ENCODE peak calls at places on chromosome 19, in ten cellular contexts. One of them, this sample, is unnamed. For H3K4me1 and H3K36me3, the result is how much of the 10 kb centered on the place peaks cover.

GRCh38 chr19:17125728-17126677 is 50.4 kb downstream of the MYO9B start:
- DNase-seq in PC-9: no peak
- DNase-seq in transverse colon: peak
- DNase-seq in testis: peak
- DNase-seq in left ventricle myocardium inferior: peak
- DNase-seq in tibial artery: peak
- DNase-seq in psoas muscle: peak
- DNase-seq in mammary epithelial cell: no peak
- DNase-seq in Caco-2: no peak
- DNase-seq in CD8-positive, alpha-beta T cell: peak
- DNase-seq in this sample: peak

GRCh38 chr19:51550848-51551672 is 19.6 kb upstream of the SIGLEC6 start:
- DNase-seq in CD8-positive, alpha-beta T cell: no peak
- DNase-seq in psoas muscle: no peak
- DNase-seq in tibial artery: no peak
- DNase-seq in testis: no peak
- DNase-seq in mammary epithelial cell: no peak
- DNase-seq in transverse colon: no peak
- DNase-seq in left ventricle myocardium inferior: no peak
- DNase-seq in Caco-2: peak
- DNase-seq in PC-9: no peak
- DNase-seq in this sample: no peak

GRCh38 chr19:6753178-6754031 is 13.8 kb downstream of the SH2D3A start:
- DNase-seq in tibial artery: peak
- DNase-seq in mammary epithelial cell: no peak
- DNase-seq in PC-9: no peak
- DNase-seq in transverse colon: peak
- DNase-seq in left ventricle myocardium inferior: peak
- DNase-seq in testis: peak
- DNase-seq in CD8-positive, alpha-beta T cell: peak
- DNase-seq in psoas muscle: peak
- DNase-seq in Caco-2: peak
- DNase-seq in this sample: peak

GRCh38 chr19:35783469-35784400 is 8.4 kb downstream of the ARHGAP33 start:
- DNase-seq in PC-9: no peak
- DNase-seq in mammary epithelial cell: no peak
- DNase-seq in left ventricle myocardium inferior: no peak
- DNase-seq in tibial artery: no peak
- DNase-seq in testis: no peak
- DNase-seq in transverse colon: no peak
- DNase-seq in Caco-2: no peak
- DNase-seq in psoas muscle: no peak
- DNase-seq in CD8-positive, alpha-beta T cell: no peak
- DNase-seq in this sample: no peak

GRCh38 chr19:10760268-10760944 is 42.5 kb downstream of the DNM2 start:
- DNase-seq in testis: no peak
- DNase-seq in mammary epithelial cell: no peak
- DNase-seq in tibial artery: no peak
- DNase-seq in PC-9: peak
- DNase-seq in CD8-positive, alpha-beta T cell: peak
- DNase-seq in left ventricle myocardium inferior: no peak
- DNase-seq in psoas muscle: no peak
- DNase-seq in Caco-2: no peak
- DNase-seq in transverse colon: peak
- DNase-seq in this sample: no peak

GRCh38 chr19:15114153-15114540 is 6.9 kb downstream of the SYDE1 start:
- DNase-seq in mammary epithelial cell: no peak
- DNase-seq in psoas muscle: no peak
- DNase-seq in tibial artery: peak
- DNase-seq in transverse colon: no peak
- DNase-seq in testis: no peak
- DNase-seq in left ventricle myocardium inferior: no peak
- DNase-seq in Caco-2: no peak
- DNase-seq in PC-9: no peak
- DNase-seq in CD8-positive, alpha-beta T cell: no peak
- DNase-seq in this sample: no peak

GRCh38 chr19:8355631-8356402 is 8.1 kb upstream of the ANGPTL4 start:
- DNase-seq in testis: peak
- DNase-seq in Caco-2: no peak
- DNase-seq in transverse colon: no peak
- DNase-seq in tibial artery: peak
- DNase-seq in mammary epithelial cell: peak
- DNase-seq in left ventricle myocardium inferior: no peak
- DNase-seq in PC-9: peak
- DNase-seq in psoas muscle: peak
- DNase-seq in CD8-positive, alpha-beta T cell: no peak
- DNase-seq in this sample: peak

GRCh38 chr19:52335768-52336116 is 301 bp upstream of the ZNF610 start:
- DNase-seq in PC-9: no peak
- DNase-seq in transverse colon: no peak
- DNase-seq in psoas muscle: no peak
- DNase-seq in left ventricle myocardium inferior: no peak
- DNase-seq in CD8-positive, alpha-beta T cell: no peak
- DNase-seq in testis: no peak
- DNase-seq in tibial artery: no peak
- DNase-seq in mammary epithelial cell: no peak
- DNase-seq in Caco-2: no peak
- DNase-seq in this sample: no peak

GRCh38 chr19:55613930-55614710 is 8.7 kb downstream of the ZNF865 start:
- DNase-seq in transverse colon: no peak
- DNase-seq in Caco-2: no peak
- DNase-seq in testis: no peak
- DNase-seq in left ventricle myocardium inferior: no peak
- DNase-seq in PC-9: no peak
- DNase-seq in psoas muscle: no peak
- DNase-seq in CD8-positive, alpha-beta T cell: no peak
- DNase-seq in mammary epithelial cell: no peak
- DNase-seq in tibial artery: no peak
- DNase-seq in this sample: no peak

GRCh38 chr19:55116232-55117062 is 990 bp downstream of the PPP1R12C start:
- DNase-seq in left ventricle myocardium inferior: peak
- DNase-seq in CD8-positive, alpha-beta T cell: peak
- DNase-seq in psoas muscle: peak
- DNase-seq in Caco-2: peak
- DNase-seq in tibial artery: peak
- DNase-seq in PC-9: no peak
- DNase-seq in mammary epithelial cell: peak
- DNase-seq in testis: peak
- DNase-seq in transverse colon: peak
- DNase-seq in this sample: peak

GRCh38 chr19:30552593-30552992 is 180.4 kb downstream of the ZNF536 start:
- DNase-seq in left ventricle myocardium inferior: no peak
- DNase-seq in PC-9: no peak
- DNase-seq in tibial artery: no peak
- DNase-seq in Caco-2: no peak
- DNase-seq in CD8-positive, alpha-beta T cell: no peak
- DNase-seq in psoas muscle: no peak
- DNase-seq in mammary epithelial cell: no peak
- DNase-seq in testis: no peak
- DNase-seq in transverse colon: no peak
- DNase-seq in this sample: no peak

GRCh38 chr19:49879243-49879960 is 1.9 kb downstream of the TBC1D17 start:
- DNase-seq in psoas muscle: no peak
- DNase-seq in left ventricle myocardium inferior: no peak
- DNase-seq in transverse colon: no peak
- DNase-seq in CD8-positive, alpha-beta T cell: no peak
- DNase-seq in tibial artery: no peak
- DNase-seq in mammary epithelial cell: no peak
- DNase-seq in Caco-2: no peak
- DNase-seq in PC-9: no peak
- DNase-seq in testis: no peak
- DNase-seq in this sample: no peak
- H3K4me1 ChIP-seq in psoas muscle: under half
- H3K4me1 ChIP-seq in left ventricle myocardium inferior: under half
- H3K4me1 ChIP-seq in transverse colon: under half
- H3K4me1 ChIP-seq in CD8-positive, alpha-beta T cell: under half
- H3K4me1 ChIP-seq in tibial artery: under half
- H3K4me1 ChIP-seq in mammary epithelial cell: under half
- H3K4me1 ChIP-seq in Caco-2: under half
- H3K4me1 ChIP-seq in PC-9: under half
- H3K4me1 ChIP-seq in testis: under half
- H3K4me1 ChIP-seq in this sample: under half

GRCh38 chr19:44644391-44645016 is 794 bp downstream of the PVR start:
- DNase-seq in transverse colon: peak
- DNase-seq in CD8-positive, alpha-beta T cell: no peak
- DNase-seq in tibial artery: no peak
- DNase-seq in psoas muscle: peak
- DNase-seq in mammary epithelial cell: peak
- DNase-seq in Caco-2: no peak
- DNase-seq in left ventricle myocardium inferior: no peak
- DNase-seq in PC-9: peak
- DNase-seq in testis: peak
- DNase-seq in this sample: peak

GRCh38 chr19:44641866-44642265 is 1.8 kb upstream of the PVR start:
- DNase-seq in CD8-positive, alpha-beta T cell: no peak
- DNase-seq in Caco-2: no peak
- DNase-seq in testis: no peak
- DNase-seq in psoas muscle: no peak
- DNase-seq in left ventricle myocardium inferior: no peak
- DNase-seq in mammary epithelial cell: no peak
- DNase-seq in tibial artery: no peak
- DNase-seq in transverse colon: no peak
- DNase-seq in PC-9: no peak
- DNase-seq in this sample: no peak

GRCh38 chr19:44642375-44642774 is 1.3 kb upstream of the PVR start:
- DNase-seq in CD8-positive, alpha-beta T cell: no peak
- DNase-seq in testis: no peak
- DNase-seq in Caco-2: no peak
- DNase-seq in mammary epithelial cell: no peak
- DNase-seq in transverse colon: no peak
- DNase-seq in PC-9: no peak
- DNase-seq in psoas muscle: no peak
- DNase-seq in left ventricle myocardium inferior: no peak
- DNase-seq in tibial artery: no peak
- DNase-seq in this sample: no peak

GRCh38 chr19:44645407-44646048 is 1.8 kb downstream of the PVR start:
- DNase-seq in tibial artery: no peak
- DNase-seq in left ventricle myocardium inferior: no peak
- DNase-seq in PC-9: no peak
- DNase-seq in testis: no peak
- DNase-seq in psoas muscle: no peak
- DNase-seq in CD8-positive, alpha-beta T cell: no peak
- DNase-seq in Caco-2: no peak
- DNase-seq in mammary epithelial cell: no peak
- DNase-seq in transverse colon: no peak
- DNase-seq in this sample: no peak

DNA sequence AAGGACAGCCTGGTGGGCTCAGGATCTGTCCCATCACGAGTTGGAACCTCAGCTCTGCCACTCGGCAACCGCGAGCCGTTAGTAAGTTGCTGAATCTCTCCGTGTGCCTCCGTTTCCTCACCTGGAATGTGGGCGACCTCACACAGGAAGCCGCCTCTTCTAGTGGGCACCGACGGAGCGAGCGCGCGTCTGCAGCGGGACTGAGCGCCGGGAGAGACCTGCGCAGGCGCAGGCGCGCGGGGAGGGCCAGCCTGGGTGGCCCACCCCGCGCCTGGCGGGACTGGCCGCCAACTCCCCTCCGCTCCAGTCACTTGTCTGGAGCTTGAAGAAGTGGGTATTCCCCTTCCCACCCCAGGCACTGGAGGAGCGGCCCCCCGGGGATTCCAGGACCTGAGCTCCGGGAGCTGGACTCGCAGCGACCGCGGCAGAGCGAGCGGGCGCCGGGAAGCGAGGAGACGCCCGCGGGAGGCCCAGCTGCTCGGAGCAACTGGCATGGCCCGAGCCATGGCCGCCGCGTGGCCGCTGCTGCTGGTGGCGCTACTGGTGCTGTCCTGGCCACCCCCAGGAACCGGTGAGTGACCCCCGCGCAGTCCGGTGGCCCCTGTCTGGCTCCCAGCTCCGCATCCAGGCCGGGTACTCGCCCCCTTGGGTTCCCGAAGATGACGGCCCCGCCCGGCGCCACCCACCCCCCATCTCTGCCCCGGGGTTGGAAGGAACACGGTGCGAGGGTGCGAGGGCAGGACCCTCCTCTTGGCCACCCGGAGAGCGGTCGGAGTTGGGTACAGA is at the start of gene PVR:
- DNase-seq in CD8-positive, alpha-beta T cell: no peak
- DNase-seq in mammary epithelial cell: peak
- DNase-seq in psoas muscle: peak
- DNase-seq in PC-9: peak
- DNase-seq in transverse colon: peak
- DNase-seq in Caco-2: peak
- DNase-seq in tibial artery: peak
- DNase-seq in left ventricle myocardium inferior: peak
- DNase-seq in testis: peak
- DNase-seq in this sample: peak
- TF ChIP-seq CTCF in CD8-positive, alpha-beta T cell: no peak
- TF ChIP-seq CTCF in mammary epithelial cell: no peak
- TF ChIP-seq CTCF in psoas muscle: no peak
- TF ChIP-seq CTCF in PC-9: no peak
- TF ChIP-seq CTCF in transverse colon: no peak
- TF ChIP-seq CTCF in Caco-2: no peak
- TF ChIP-seq CTCF in tibial artery: no peak
- TF ChIP-seq CTCF in left ventricle myocardium inferior: peak
- TF ChIP-seq CTCF in testis: no peak
- TF ChIP-seq CTCF in this sample: no peak

GRCh38 chr19:38383184-38383583 is 4.7 kb downstream of the GGN start:
- DNase-seq in testis: no peak
- DNase-seq in tibial artery: no peak
- DNase-seq in psoas muscle: no peak
- DNase-seq in transverse colon: no peak
- DNase-seq in left ventricle myocardium inferior: no peak
- DNase-seq in PC-9: no peak
- DNase-seq in Caco-2: peak
- DNase-seq in mammary epithelial cell: no peak
- DNase-seq in CD8-positive, alpha-beta T cell: no peak
- DNase-seq in this sample: no peak
- H3K36me3 ChIP-seq in testis: under half
- H3K36me3 ChIP-seq in tibial artery: half or more
- H3K36me3 ChIP-seq in psoas muscle: half or more
- H3K36me3 ChIP-seq in transverse colon: under half
- H3K36me3 ChIP-seq in left ventricle myocardium inferior: half or more
- H3K36me3 ChIP-seq in PC-9: under half
- H3K36me3 ChIP-seq in Caco-2: under half
- H3K36me3 ChIP-seq in mammary epithelial cell: under half
- H3K36me3 ChIP-seq in CD8-positive, alpha-beta T cell: under half
- H3K36me3 ChIP-seq in this sample: under half

DNA sequence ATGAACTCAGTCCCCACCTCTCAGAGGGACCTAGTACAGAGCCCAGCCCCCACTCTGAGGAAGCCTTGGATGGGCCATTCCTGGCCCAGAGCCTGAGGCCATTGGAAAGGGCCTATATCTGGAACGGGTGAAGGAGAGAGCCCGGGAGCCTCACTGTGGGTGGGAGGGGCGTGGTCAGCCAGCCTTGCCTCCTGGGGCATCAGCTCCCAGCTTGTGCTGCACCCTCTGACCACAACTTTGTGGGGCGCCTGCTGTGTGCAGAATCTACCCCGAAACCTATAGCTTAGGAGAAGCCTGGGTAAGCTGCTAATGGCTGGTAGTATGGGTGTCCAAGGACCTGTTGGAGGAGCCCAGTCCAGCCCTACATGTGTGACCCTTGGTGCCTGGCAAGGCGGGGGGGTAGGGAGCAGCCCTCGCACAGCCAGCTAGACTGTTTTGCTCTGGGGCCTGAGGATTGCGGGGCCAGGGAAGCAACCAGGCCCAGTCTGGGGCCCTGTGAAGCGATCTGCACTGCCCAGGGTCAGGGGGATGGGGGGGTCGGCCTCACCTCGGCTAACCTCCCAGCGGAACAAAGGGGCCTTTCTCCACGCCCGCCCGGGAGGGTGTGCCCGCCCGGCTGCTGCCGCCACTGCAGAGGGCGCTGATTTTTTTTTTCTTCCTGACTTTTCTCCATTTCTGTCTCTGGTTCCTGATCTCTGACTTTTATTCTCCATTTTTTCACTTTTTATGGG is 42.3 kb downstream of the LYL1 start:
- DNase-seq in transverse colon: peak
- DNase-seq in Caco-2: no peak
- DNase-seq in mammary epithelial cell: peak
- DNase-seq in testis: peak
- DNase-seq in psoas muscle: no peak
- DNase-seq in left ventricle myocardium inferior: peak
- DNase-seq in CD8-positive, alpha-beta T cell: no peak
- DNase-seq in PC-9: no peak
- DNase-seq in tibial artery: peak
- DNase-seq in this sample: no peak
- H3K4me1 ChIP-seq in transverse colon: half or more
- H3K4me1 ChIP-seq in Caco-2: under half
- H3K4me1 ChIP-seq in mammary epithelial cell: under half
- H3K4me1 ChIP-seq in testis: half or more
- H3K4me1 ChIP-seq in psoas muscle: half or more
- H3K4me1 ChIP-seq in left ventricle myocardium inferior: half or more
- H3K4me1 ChIP-seq in CD8-positive, alpha-beta T cell: under half
- H3K4me1 ChIP-seq in PC-9: under half
- H3K4me1 ChIP-seq in tibial artery: half or more
- H3K4me1 ChIP-seq in this sample: under half

This sample was measured in lung.